ENCODE peak calls at places on chromosomes 16 and 17, in ten cellular contexts. C, G, B, I, J, L, S, K, T and V are unnamed samples.

GRCh38 chr16:24858219-24859041 is 12.7 kb downstream of the SLC5A11 start:
- DNase-seq in C (peak; percentile 54), G (no peak), B (peak; percentile 67), I (no peak), J (peak; percentile 40), L (peak; percentile 60), S (no peak), K (no peak), T (peak; percentile 87), V (peak; percentile 65)

GRCh38 chr16:11257131-11257938 is 1.3 kb upstream of the SOCS1 start:
- DNase-seq in C (peak; percentile 84), G (peak; percentile 82), B (peak; percentile 82), I (peak; percentile 56), J (peak; percentile 62), L (peak; percentile 83), S (peak; percentile 44), K (peak; percentile 69), T (peak; percentile 85), V (peak; percentile 88)

GRCh38 chr17:49512296-49513043 is 17.4 kb downstream of the NGFR start:
- DNase-seq in C (no peak), G (peak; percentile 33), B (no peak), I (no peak), J (no peak), L (no peak), S (no peak), K (no peak), T (no peak), V (no peak)

GRCh38 chr16:59859606-59860402 is 1125.7 kb upstream of the GOT2 start:
- DNase-seq in C (no peak), G (no peak), B (no peak), I (no peak), J (no peak), L (no peak), S (peak; percentile 20), K (no peak), T (no peak), V (no peak)

GRCh38 chr17:31609331-31609730 is 217.9 kb downstream of the RAB11FIP4 start:
- DNase-seq in C (no peak), G (no peak), B (no peak), I (no peak), J (no peak), L (no peak), S (no peak), K (no peak), T (no peak), V (no peak)

GRCh38 chr16:4414187-4414909 is 2.0 kb downstream of the CORO7 start:
- DNase-seq in C (no peak), G (peak; percentile 56), B (peak; percentile 97), I (no peak), J (peak; percentile 85), L (no peak), S (no peak), K (no peak), T (no peak), V (no peak)

GRCh38 chr17:2158011-2158410 is 103.1 kb downstream of the HIC1 start:
- DNase-seq in C (peak; percentile 99), G (no peak), B (no peak), I (no peak), J (no peak), L (no peak), S (peak; percentile 86), K (no peak), T (no peak), V (no peak)

GRCh38 chr17:36089888-36090836 is at the start of gene CCL3:
- DNase-seq in C (no peak), G (no peak), B (peak; percentile 80), I (no peak), J (peak; percentile 64), L (peak; percentile 45), S (no peak), K (no peak), T (no peak), V (peak; percentile 25)

GRCh38 chr16:716250-716607 is 1.3 kb downstream of the METRN start:
- DNase-seq in C (peak; percentile 49), G (peak; percentile 77), B (no peak), I (no peak), J (no peak), L (peak; percentile 96), S (no peak), K (no peak), T (peak; percentile 95), V (peak; percentile 87)